ENCODE peak calls at places on chromosomes 5 and 9, in five cellular contexts. S is B cell; V is effector memory CD8-positive, alpha-beta T cell; U is anterior cingulate cortex; O is GM03348. C is an unnamed sample.

GRCh38 chr9:91954841-91955471 is 4.9 kb upstream of the ROR2 start:
- DNase-seq in S (no peak), O (peak), U (no peak), V (peak), C (no peak)

GRCh38 chr5:88691945-88692868 is 190.8 kb downstream of the MEF2C start:
- DNase-seq in V (no peak), O (peak), U (no peak), S (no peak), C (no peak)

GRCh38 chr9:37410969-37411785 is 11.3 kb upstream of the GRHPR start:
- DNase-seq in V (no peak), S (peak), U (no peak), O (peak), C (no peak)

GRCh38 chr5:87300744-87301143 is 33.1 kb downstream of the RASA1 start:
- DNase-seq in O (peak), V (no peak), S (no peak), U (no peak), C (no peak)

GRCh38 chr5:5077236-5077635 is 62.9 kb upstream of the ADAMTS16 start:
- DNase-seq in V (no peak), S (no peak), O (no peak), U (no peak), C (no peak)

GRCh38 chr5:167320019-167320418 is 971.4 kb upstream of the WWC1 start:
- DNase-seq in U (no peak), V (no peak), S (no peak), O (no peak), C (no peak)

GRCh38 chr5:106307265-106307664 is 1363.5 kb downstream of the EFNA5 start:
- DNase-seq in V (no peak), S (no peak), O (no peak), U (no peak), C (no peak)

GRCh38 chr5:33457817-33458216 is 17.1 kb downstream of the TARS1 start:
- DNase-seq in V (no peak), U (no peak), O (no peak), S (no peak), C (no peak)

GRCh38 chr5:139837711-139838380 is 42.2 kb downstream of the PSD2 start:
- DNase-seq in V (no peak), U (no peak), S (no peak), O (no peak), C (no peak)

GRCh38 chr5:156918311-156918845 is 44.6 kb downstream of the TIMD4 start:
- DNase-seq in S (no peak), O (no peak), V (no peak), U (no peak), C (no peak)

GRCh38 chr9:5263568-5264218 is 32.5 kb downstream of the INSL4 start:
- DNase-seq in O (peak), V (no peak), U (no peak), S (no peak), C (no peak)

GRCh38 chr5:55694152-55694830 is 17.8 kb downstream of the SLC38A9 start:
- DNase-seq in V (no peak), S (no peak), U (no peak), O (peak), C (no peak)

GRCh38 chr9:69412741-69413150 is 87.7 kb downstream of the ENTREP1 start:
- DNase-seq in S (no peak), U (no peak), O (peak), V (no peak), C (no peak)

GRCh38 chr5:173509060-173509459 is 107.4 kb downstream of the BOD1 start:
- DNase-seq in V (no peak), O (no peak), U (no peak), S (no peak), C (no peak)

GRCh38 chr9:124320062-124320973 is 62.6 kb downstream of the NEK6 start:
- DNase-seq in U (no peak), S (peak), V (peak), O (peak), C (peak)

GRCh38 chr5:14213253-14213652 is 70.1 kb downstream of the TRIO start:
- DNase-seq in U (no peak), S (no peak), V (no peak), O (no peak), C (no peak)

GRCh38 chr5:180815241-180816031 is 12.8 kb upstream of the MGAT1 start:
- DNase-seq in S (peak), V (no peak), U (no peak), O (no peak), C (no peak)

GRCh38 chr5:150001660-150002493 is 1.3 kb downstream of the HMGXB3 start:
- DNase-seq in S (peak), O (peak), U (no peak), V (peak), C (peak)

GRCh38 chr5:76807296-76807695 is 11.5 kb upstream of the F2RL1 start:
- DNase-seq in V (no peak), U (no peak), O (peak), S (no peak), C (no peak)

GRCh38 chr9:137095664-137096517 is 9.1 kb downstream of the MAN1B1 start:
- DNase-seq in S (peak), U (no peak), O (no peak), V (peak), C (peak)

GRCh38 chr9:135295556-135296300 is 183.9 kb upstream of the PPP1R26 start:
- DNase-seq in O (no peak), U (no peak), V (no peak), S (no peak), C (no peak)

GRCh38 chr5:40603378-40603777 is 76.3 kb upstream of the PTGER4 start:
- DNase-seq in S (no peak), U (no peak), O (peak), V (no peak), C (no peak)

GRCh38 chr5:7878381-7878873 is 9.5 kb downstream of the MTRR start:
- DNase-seq in S (no peak), O (peak), V (no peak), U (no peak), C (no peak)

GRCh38 chr9:126842977-126843799 is 17.3 kb upstream of the ZBTB34 start:
- DNase-seq in O (no peak), U (no peak), V (no peak), S (no peak), C (no peak)

GRCh38 chr5:136133416-136134383 is 1.1 kb downstream of the SMAD5 start:
- DNase-seq in O (peak), U (no peak), V (no peak), S (peak), C (no peak)

GRCh38 chr9:114172981-114173833 is 17.9 kb downstream of the COL27A1 start:
- DNase-seq in V (no peak), U (no peak), S (no peak), O (no peak), C (no peak)

GRCh38 chr9:91177661-91178280 is 183.9 kb downstream of the AUH start:
- DNase-seq in S (no peak), O (peak), V (no peak), U (no peak), C (no peak)

GRCh38 chr5:139232161-139232724 is 34.1 kb upstream of the SIL1 start:
- DNase-seq in O (no peak), V (no peak), U (no peak), S (no peak), C (no peak)

GRCh38 chr5:180126716-180127681 is 55.4 kb upstream of the RNF130 start:
- DNase-seq in U (no peak), S (no peak), O (peak), V (peak), C (no peak)

GRCh38 chr9:98632839-98633238 is 75.9 kb downstream of the GABBR2 start:
- DNase-seq in O (no peak), V (no peak), S (no peak), U (no peak), C (no peak)

GRCh38 chr5:133801431-133801830 is 167.0 kb downstream of the C5orf15 start:
- DNase-seq in V (no peak), S (no peak), O (no peak), U (no peak), C (no peak)

GRCh38 chr5:61342066-61342465 is 10.0 kb downstream of the ZSWIM6 start:
- DNase-seq in O (no peak), U (no peak), V (no peak), S (no peak), C (no peak)

GRCh38 chr5:171580506-171581265 is 161.2 kb downstream of the FGF18 start:
- DNase-seq in O (peak), V (no peak), U (no peak), S (no peak), C (no peak)

GRCh38 chr9:109795613-109796012 is 15.6 kb downstream of the PALM2AKAP2 start:
- DNase-seq in U (no peak), V (no peak), S (no peak), O (no peak), C (no peak)

C was measured in effector memory CD4-positive, alpha-beta T cell.